ENCODE peak calls at places on chromosomes 5 and 9, in ten cellular contexts. B, C, U, N, X, T, R, F, Y and M are unnamed samples. For H3K4me1, the result is how much of the 10 kb centered on the place peaks cover.

GRCh38 chr5:65970481-65971367 is 44.3 kb downstream of the ERBIN start:
- DNase-seq in B (no peak), C (no peak), U (no peak), N (peak), X (no peak), T (no peak), R (no peak), F (no peak), Y (no peak), M (no peak)

GRCh38 chr5:166377756-166378155 is 1913.7 kb upstream of the WWC1 start:
- DNase-seq in B (no peak), C (no peak), U (no peak), N (no peak), X (no peak), T (no peak), R (no peak), F (no peak), Y (no peak), M (no peak)

GRCh38 chr5:135246923-135247795 is 151.9 kb downstream of the MACROH2A1 start:
- DNase-seq in B (no peak), C (no peak), U (peak), N (no peak), X (no peak), T (peak), R (no peak), F (no peak), Y (peak), M (peak)

GRCh38 chr5:3026099-3026498 is 274.6 kb upstream of the IRX2 start:
- DNase-seq in B (no peak), C (no peak), U (no peak), N (no peak), X (no peak), T (no peak), R (no peak), F (no peak), Y (no peak), M (no peak)

GRCh38 chr9:10204276-10204675 is 408.5 kb downstream of the PTPRD start:
- DNase-seq in B (no peak), C (no peak), U (no peak), N (no peak), X (no peak), T (no peak), R (no peak), F (no peak), Y (no peak), M (no peak)

GRCh38 chr9:93505518-93506123 is 52.2 kb upstream of the FAM120AOS start:
- DNase-seq in B (no peak), C (no peak), U (no peak), N (no peak), X (no peak), T (no peak), R (no peak), F (no peak), Y (no peak), M (peak)

GRCh38 chr5:15834596-15835245 is 334.7 kb downstream of the FBXL7 start:
- DNase-seq in B (no peak), C (no peak), U (no peak), N (no peak), X (no peak), T (no peak), R (no peak), F (no peak), Y (peak), M (peak)

GRCh38 chr5:90759119-90759518 is 200.5 kb downstream of the ADGRV1 start:
- DNase-seq in B (no peak), C (no peak), U (no peak), N (no peak), X (no peak), T (no peak), R (no peak), F (no peak), Y (no peak), M (no peak)

GRCh38 chr5:149037819-149038218 is 25.0 kb downstream of the SH3TC2 start:
- DNase-seq in B (no peak), C (no peak), U (no peak), N (no peak), X (no peak), T (no peak), R (no peak), F (no peak), Y (no peak), M (no peak)

GRCh38 chr5:125961150-125961549 is 462.1 kb upstream of the GRAMD2B start:
- DNase-seq in B (no peak), C (no peak), U (no peak), N (no peak), X (no peak), T (no peak), R (no peak), F (no peak), Y (no peak), M (no peak)

GRCh38 chr9:124008855-124009834 is 2.4 kb upstream of the LHX2 start:
- DNase-seq in B (no peak), C (no peak), U (no peak), N (no peak), X (no peak), T (no peak), R (no peak), F (no peak), Y (no peak), M (no peak)

GRCh38 chr9:118306773-118307172 is 602.6 kb downstream of the TLR4 start:
- DNase-seq in B (no peak), C (no peak), U (no peak), N (no peak), X (no peak), T (no peak), R (no peak), F (no peak), Y (no peak), M (no peak)

GRCh38 chr5:127294829-127295228 is 4.2 kb downstream of the MEGF10 start:
- DNase-seq in B (no peak), C (no peak), U (no peak), N (no peak), X (no peak), T (no peak), R (no peak), F (no peak), Y (no peak), M (no peak)

GRCh38 chr9:68643901-68644809 is 60.9 kb upstream of the PIP5K1B start:
- DNase-seq in B (no peak), C (no peak), U (no peak), N (no peak), X (no peak), T (no peak), R (no peak), F (no peak), Y (no peak), M (no peak)

GRCh38 chr5:117186751-117187150 is 612.1 kb upstream of the SEMA6A start:
- DNase-seq in B (no peak), C (no peak), U (no peak), N (no peak), X (no peak), T (no peak), R (no peak), F (no peak), Y (no peak), M (no peak)

GRCh38 chr9:100066539-100066938 is 32.3 kb downstream of the ERP44 start:
- DNase-seq in B (no peak), C (no peak), U (no peak), N (no peak), X (no peak), T (no peak), R (peak), F (no peak), Y (peak), M (peak)

GRCh38 chr5:54520438-54520846 is 2.9 kb downstream of the SNX18 start:
- DNase-seq in B (peak), C (no peak), U (peak), N (no peak), X (no peak), T (peak), R (no peak), F (no peak), Y (peak), M (peak)

GRCh38 chr5:93585054-93585751 is 2.2 kb downstream of the NR2F1 start:
- DNase-seq in B (no peak), C (no peak), U (peak), N (no peak), X (no peak), T (no peak), R (no peak), F (no peak), Y (no peak), M (peak)

GRCh38 chr9:87540444-87541105 is 42.9 kb downstream of the DAPK1 start:
- DNase-seq in B (no peak), C (no peak), U (no peak), N (no peak), X (no peak), T (no peak), R (no peak), F (no peak), Y (no peak), M (no peak)

GRCh38 chr5:94693043-94693822 is 74.8 kb downstream of the SLF1 start:
- DNase-seq in B (no peak), C (no peak), U (no peak), N (no peak), X (no peak), T (no peak), R (no peak), F (no peak), Y (peak), M (peak)

GRCh38 chr9:101495810-101496209 is 37.8 kb upstream of the RNF20 start:
- DNase-seq in B (no peak), C (no peak), U (no peak), N (no peak), X (no peak), T (no peak), R (no peak), F (no peak), Y (peak), M (peak)

GRCh38 chr5:57932761-57933160 is 450.1 kb upstream of the ACTBL2 start:
- DNase-seq in B (no peak), C (no peak), U (no peak), N (no peak), X (no peak), T (no peak), R (no peak), F (no peak), Y (no peak), M (no peak)

GRCh38 chr9:112094948-112095779 is 79.9 kb downstream of the SUSD1 start:
- DNase-seq in B (no peak), C (no peak), U (no peak), N (no peak), X (no peak), T (peak), R (no peak), F (no peak), Y (no peak), M (no peak)

GRCh38 chr9:124721109-124721850 is 49.8 kb downstream of the NR6A1 start:
- DNase-seq in B (no peak), C (no peak), U (no peak), N (no peak), X (no peak), T (no peak), R (no peak), F (no peak), Y (peak), M (peak)

GRCh38 chr9:79572891-79573696 is 1.3 kb downstream of the TLE4 start:
- DNase-seq in B (peak), C (peak), U (peak), N (peak), X (peak), T (peak), R (peak), F (peak), Y (no peak), M (peak)

GRCh38 chr5:73204302-73204701 is 31.3 kb downstream of the TMEM174 start:
- DNase-seq in B (no peak), C (no peak), U (no peak), N (no peak), X (no peak), T (no peak), R (no peak), F (no peak), Y (no peak), M (no peak)

GRCh38 chr9:136740491-136740890 is 2.2 kb downstream of the LCN10 start:
- DNase-seq in B (no peak), C (no peak), U (no peak), N (no peak), X (peak), T (no peak), R (no peak), F (no peak), Y (no peak), M (no peak)
- H3K4me1 ChIP-seq in B (under half), C (under half), U (under half), N (under half), X (under half), T (under half), R (under half), F (under half), Y (under half), M (under half)

GRCh38 chr5:168314735-168315411 is 23.4 kb downstream of the WWC1 start:
- DNase-seq in B (no peak), C (peak), U (no peak), N (no peak), X (no peak), T (peak), R (no peak), F (peak), Y (peak), M (peak)
- H3K4me1 ChIP-seq in B (under half), C (under half), U (under half), N (under half), X (under half), T (under half), R (under half), F (under half), Y (under half), M (under half)

GRCh38 chr5:10582512-10582897 is 18.6 kb downstream of the ANKRD33B start:
- DNase-seq in B (no peak), C (no peak), U (no peak), N (no peak), X (no peak), T (no peak), R (no peak), F (no peak), Y (no peak), M (no peak)
- H3K4me1 ChIP-seq in B (under half), C (under half), U (under half), N (under half), X (under half), T (under half), R (under half), F (under half), Y (under half), M (under half)

GRCh38 chr5:72121052-72121451 is 13.8 kb downstream of the MAP1B start:
- DNase-seq in B (no peak), C (no peak), U (no peak), N (no peak), X (no peak), T (no peak), R (no peak), F (no peak), Y (no peak), M (no peak)
- H3K4me1 ChIP-seq in B (under half), C (under half), U (under half), N (under half), X (under half), T (under half), R (under half), F (under half), Y (under half), M (under half)

GRCh38 chr5:154860123-154860522 is 1.7 kb downstream of the CNOT8 start:
- DNase-seq in B (peak), C (no peak), U (no peak), N (peak), X (no peak), T (no peak), R (peak), F (peak), Y (peak), M (peak)

GRCh38 chr5:154862766-154863165 is 4.3 kb downstream of the CNOT8 start:
- DNase-seq in B (no peak), C (no peak), U (no peak), N (no peak), X (no peak), T (no peak), R (no peak), F (no peak), Y (no peak), M (no peak)

GRCh38 chr5:154863291-154864080 is 5.1 kb downstream of the CNOT8 start:
- DNase-seq in B (no peak), C (no peak), U (no peak), N (no peak), X (no peak), T (no peak), R (no peak), F (no peak), Y (no peak), M (no peak)

GRCh38 chr5:154860765-154861164 is 2.3 kb downstream of the CNOT8 start:
- DNase-seq in B (no peak), C (no peak), U (no peak), N (no peak), X (no peak), T (no peak), R (no peak), F (no peak), Y (no peak), M (no peak)

DNA sequence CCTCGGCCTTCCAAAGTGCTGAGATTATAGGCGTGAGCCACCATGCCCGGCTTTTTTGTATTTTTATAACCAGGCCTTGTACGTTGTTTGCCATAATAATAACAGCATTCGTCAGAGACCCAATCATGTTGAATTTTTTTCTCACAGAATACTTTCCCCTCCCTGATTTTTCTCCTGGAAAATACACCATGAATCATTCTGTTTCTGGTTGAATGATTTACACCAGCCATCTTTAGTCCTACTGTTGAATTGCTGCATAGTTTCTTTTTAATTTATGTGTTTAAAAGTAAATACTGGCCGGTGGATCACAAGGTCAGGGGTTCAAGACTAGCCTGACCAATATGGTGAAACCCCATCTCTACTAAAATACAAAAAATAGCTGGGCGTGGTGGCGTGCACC is 3.5 kb downstream of the CNOT8 start:
- DNase-seq in B (no peak), C (no peak), U (no peak), N (no peak), X (no peak), T (no peak), R (no peak), F (no peak), Y (no peak), M (no peak)
- H3K4me1 ChIP-seq in B (under half), C (under half), U (under half), N (under half), X (under half), T (under half), R (under half), F (half or more), Y (under half), M (half or more)

GRCh38 chr5:131679911-131680310 is 44.9 kb upstream of the RAPGEF6 start:
- DNase-seq in B (no peak), C (no peak), U (no peak), N (no peak), X (no peak), T (no peak), R (no peak), F (no peak), Y (peak), M (peak)

GRCh38 chr5:131671994-131672655 is 37.1 kb upstream of the RAPGEF6 start:
- DNase-seq in B (no peak), C (no peak), U (peak), N (peak), X (no peak), T (no peak), R (no peak), F (no peak), Y (peak), M (peak)

GRCh38 chr5:131672791-131673190 is 37.8 kb upstream of the RAPGEF6 start:
- DNase-seq in B (no peak), C (no peak), U (no peak), N (no peak), X (no peak), T (no peak), R (no peak), F (no peak), Y (no peak), M (no peak)

GRCh38 chr5:131682175-131682574 is 47.1 kb upstream of the RAPGEF6 start:
- DNase-seq in B (no peak), C (no peak), U (no peak), N (no peak), X (no peak), T (no peak), R (no peak), F (no peak), Y (no peak), M (no peak)

DNA sequence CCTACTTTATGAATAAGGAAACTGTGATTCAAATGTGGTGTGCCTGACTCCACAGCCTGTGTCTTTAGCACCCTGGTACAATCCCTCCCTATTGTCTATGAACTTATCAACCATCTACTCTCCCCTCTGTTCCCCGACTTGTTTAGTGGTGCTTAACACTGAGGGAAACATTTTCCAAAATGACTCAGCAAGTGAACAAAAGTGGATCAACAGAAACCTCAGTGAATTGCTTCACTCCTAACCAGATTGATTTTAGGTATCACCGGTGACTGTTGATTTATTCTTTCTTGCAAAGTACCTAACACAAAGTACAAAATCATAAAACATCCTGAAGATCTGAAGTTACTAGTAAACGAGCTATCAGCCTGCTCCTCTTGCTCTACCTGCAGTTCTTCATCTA is 42.1 kb upstream of the RAPGEF6 start:
- DNase-seq in B (no peak), C (no peak), U (no peak), N (no peak), X (no peak), T (no peak), R (no peak), F (no peak), Y (no peak), M (no peak)
- H3K4me1 ChIP-seq in B (under half), C (under half), U (under half), N (under half), X (under half), T (under half), R (under half), F (under half), Y (under half), M (under half)

DNA sequence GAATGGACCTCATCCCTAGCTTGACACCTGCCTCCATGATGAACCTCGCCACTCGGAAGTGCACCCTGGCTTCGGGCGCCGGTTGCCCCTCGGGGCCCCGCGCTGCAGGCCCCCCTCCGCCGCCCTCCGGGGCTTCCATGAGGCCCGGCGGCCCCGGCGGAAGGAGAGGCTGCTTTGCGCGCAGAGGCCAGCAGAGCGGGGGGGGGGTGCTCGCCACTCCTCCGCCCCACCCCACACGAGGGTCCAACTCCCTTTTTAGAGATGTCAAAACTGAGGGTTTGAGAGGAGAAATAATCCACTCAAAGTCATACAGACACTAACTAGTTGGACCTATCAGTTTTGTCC is 7.9 kb downstream of the DUSP1 start:
- DNase-seq in B (no peak), C (no peak), U (no peak), N (no peak), X (no peak), T (no peak), R (no peak), F (no peak), Y (no peak), M (no peak)
- H3K4me1 ChIP-seq in B (under half), C (under half), U (under half), N (under half), X (under half), T (under half), R (under half), F (under half), Y (under half), M (under half)

DNA sequence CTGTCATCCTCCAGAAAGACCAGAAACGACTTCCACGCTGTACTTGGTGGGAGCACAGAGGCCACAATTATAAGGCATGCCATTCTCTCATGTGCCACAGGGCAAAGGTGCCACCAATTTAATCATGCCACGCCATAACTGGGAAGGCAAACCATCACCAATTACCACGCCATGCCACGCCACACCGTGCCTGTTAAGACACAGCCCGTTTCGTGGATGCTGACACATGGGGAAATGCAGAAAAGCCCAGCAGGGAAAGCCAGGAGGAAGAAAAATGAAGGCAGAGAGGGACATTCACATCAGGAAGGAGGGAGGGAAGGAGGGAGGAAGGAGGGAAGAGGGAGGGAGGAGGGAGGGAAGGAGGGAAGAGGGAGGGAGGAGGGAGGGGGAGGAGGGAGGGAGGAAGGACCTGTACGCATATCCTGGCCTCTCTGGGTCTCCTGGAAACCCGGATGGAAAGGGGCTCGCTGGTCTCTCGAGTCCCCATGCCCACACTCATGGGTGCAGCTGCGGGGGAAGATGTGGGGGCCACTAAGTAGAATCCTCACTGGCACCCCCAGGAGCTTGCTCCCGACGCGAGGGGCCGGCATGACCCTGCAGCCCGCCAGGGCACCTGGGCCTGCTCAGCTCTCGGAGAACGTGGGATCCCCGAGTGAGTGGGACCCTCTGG is 61.7 kb upstream of the UBAC1 start:
- DNase-seq in B (no peak), C (peak), U (no peak), N (no peak), X (no peak), T (no peak), R (no peak), F (peak), Y (no peak), M (no peak)
- H3K4me1 ChIP-seq in B (under half), C (under half), U (under half), N (under half), X (under half), T (under half), R (under half), F (under half), Y (under half), M (under half)

GRCh38 chr9:19173598-19174125 is 46.4 kb upstream of the PLIN2 start:
- DNase-seq in B (no peak), C (no peak), U (no peak), N (no peak), X (no peak), T (no peak), R (no peak), F (no peak), Y (no peak), M (peak)
- H3K4me1 ChIP-seq in B (under half), C (under half), U (under half), N (under half), X (under half), T (under half), R (under half), F (under half), Y (under half), M (under half)

GRCh38 chr5:133998807-133999206 is 6.0 kb downstream of the VDAC1 start:
- DNase-seq in B (no peak), C (no peak), U (no peak), N (no peak), X (no peak), T (no peak), R (no peak), F (no peak), Y (no peak), M (no peak)
- H3K4me1 ChIP-seq in B (under half), C (under half), U (under half), N (half or more), X (half or more), T (half or more), R (half or more), F (half or more), Y (under half), M (half or more)